ENCODE peak calls at places on chromosomes 2 and 18, in seven cellular contexts. One of them, this sample, is unnamed.

GRCh38 chr18:36735130-36735529 is 93.7 kb downstream of the TPGS2 start:
- DNase-seq in fibroblast of mammary gland: no peak
- DNase-seq in sigmoid colon: no peak
- DNase-seq in RPMI7951: no peak
- DNase-seq in EL: no peak
- DNase-seq in NCI-H748 treated with DMSO at 0.1 percent for 48 hours: no peak
- DNase-seq in B cell: no peak
- DNase-seq in this sample: peak

GRCh38 chr2:12052771-12053170 is 306.3 kb downstream of the LPIN1 start:
- DNase-seq in B cell: no peak
- DNase-seq in EL: no peak
- DNase-seq in sigmoid colon: no peak
- DNase-seq in RPMI7951: no peak
- DNase-seq in NCI-H748 treated with DMSO at 0.1 percent for 48 hours: no peak
- DNase-seq in fibroblast of mammary gland: no peak
- DNase-seq in this sample: no peak

GRCh38 chr18:39698436-39698835 is 2132.8 kb upstream of the CELF4 start:
- DNase-seq in EL: no peak
- DNase-seq in NCI-H748 treated with DMSO at 0.1 percent for 48 hours: no peak
- DNase-seq in RPMI7951: no peak
- DNase-seq in B cell: no peak
- DNase-seq in sigmoid colon: no peak
- DNase-seq in fibroblast of mammary gland: peak
- DNase-seq in this sample: no peak

GRCh38 chr2:106982350-106982749 is 96.4 kb upstream of the ST6GAL2 start:
- DNase-seq in sigmoid colon: no peak
- DNase-seq in RPMI7951: no peak
- DNase-seq in fibroblast of mammary gland: peak
- DNase-seq in NCI-H748 treated with DMSO at 0.1 percent for 48 hours: no peak
- DNase-seq in B cell: no peak
- DNase-seq in EL: peak
- DNase-seq in this sample: no peak

GRCh38 chr2:31137211-31138036 is 816 bp downstream of the GALNT14 start:
- DNase-seq in NCI-H748 treated with DMSO at 0.1 percent for 48 hours: no peak
- DNase-seq in EL: peak
- DNase-seq in B cell: peak
- DNase-seq in sigmoid colon: no peak
- DNase-seq in RPMI7951: peak
- DNase-seq in fibroblast of mammary gland: peak
- DNase-seq in this sample: peak

GRCh38 chr2:127061377-127062273 is 45.3 kb downstream of the BIN1 start:
- DNase-seq in EL: peak
- DNase-seq in fibroblast of mammary gland: no peak
- DNase-seq in RPMI7951: peak
- DNase-seq in B cell: no peak
- DNase-seq in sigmoid colon: no peak
- DNase-seq in NCI-H748 treated with DMSO at 0.1 percent for 48 hours: no peak
- DNase-seq in this sample: no peak

GRCh38 chr18:35694803-35695202 is 113.3 kb downstream of the GALNT1 start:
- DNase-seq in RPMI7951: no peak
- DNase-seq in EL: no peak
- DNase-seq in fibroblast of mammary gland: no peak
- DNase-seq in sigmoid colon: no peak
- DNase-seq in NCI-H748 treated with DMSO at 0.1 percent for 48 hours: no peak
- DNase-seq in B cell: no peak
- DNase-seq in this sample: no peak

GRCh38 chr2:182240862-182241371 is 185.9 kb downstream of the PDE1A start:
- DNase-seq in NCI-H748 treated with DMSO at 0.1 percent for 48 hours: peak
- DNase-seq in B cell: peak
- DNase-seq in EL: peak
- DNase-seq in fibroblast of mammary gland: peak
- DNase-seq in sigmoid colon: peak
- DNase-seq in RPMI7951: peak
- DNase-seq in this sample: peak

GRCh38 chr2:46471-47345 is at the start of gene FAM110C:
- DNase-seq in fibroblast of mammary gland: peak
- DNase-seq in EL: no peak
- DNase-seq in RPMI7951: peak
- DNase-seq in NCI-H748 treated with DMSO at 0.1 percent for 48 hours: no peak
- DNase-seq in B cell: peak
- DNase-seq in sigmoid colon: no peak
- DNase-seq in this sample: no peak

GRCh38 chr2:164438490-164439205 is 182.6 kb downstream of the GRB14 start:
- DNase-seq in NCI-H748 treated with DMSO at 0.1 percent for 48 hours: no peak
- DNase-seq in B cell: no peak
- DNase-seq in RPMI7951: no peak
- DNase-seq in sigmoid colon: no peak
- DNase-seq in EL: no peak
- DNase-seq in fibroblast of mammary gland: no peak
- DNase-seq in this sample: no peak

GRCh38 chr2:197804758-197805597 is 585 bp downstream of the PLCL1 start:
- DNase-seq in EL: peak
- DNase-seq in fibroblast of mammary gland: no peak
- DNase-seq in NCI-H748 treated with DMSO at 0.1 percent for 48 hours: no peak
- DNase-seq in B cell: peak
- DNase-seq in sigmoid colon: peak
- DNase-seq in RPMI7951: peak
- DNase-seq in this sample: peak

GRCh38 chr2:165109915-165110314 is 93.9 kb downstream of the SCN3A start:
- DNase-seq in NCI-H748 treated with DMSO at 0.1 percent for 48 hours: no peak
- DNase-seq in EL: no peak
- DNase-seq in fibroblast of mammary gland: no peak
- DNase-seq in B cell: no peak
- DNase-seq in RPMI7951: no peak
- DNase-seq in sigmoid colon: no peak
- DNase-seq in this sample: no peak

GRCh38 chr2:84306361-84306760 is 152.7 kb downstream of the SUCLG1 start:
- DNase-seq in B cell: no peak
- DNase-seq in fibroblast of mammary gland: no peak
- DNase-seq in sigmoid colon: no peak
- DNase-seq in RPMI7951: no peak
- DNase-seq in EL: no peak
- DNase-seq in NCI-H748 treated with DMSO at 0.1 percent for 48 hours: no peak
- DNase-seq in this sample: peak

GRCh38 chr2:75998451-75998850 is 287.7 kb upstream of the GCFC2 start:
- DNase-seq in RPMI7951: no peak
- DNase-seq in NCI-H748 treated with DMSO at 0.1 percent for 48 hours: no peak
- DNase-seq in B cell: no peak
- DNase-seq in fibroblast of mammary gland: no peak
- DNase-seq in EL: no peak
- DNase-seq in sigmoid colon: no peak
- DNase-seq in this sample: no peak

GRCh38 chr18:8889479-8889878 is 184.1 kb downstream of the MTCL1 start:
- DNase-seq in NCI-H748 treated with DMSO at 0.1 percent for 48 hours: no peak
- DNase-seq in B cell: no peak
- DNase-seq in RPMI7951: peak
- DNase-seq in sigmoid colon: no peak
- DNase-seq in fibroblast of mammary gland: no peak
- DNase-seq in EL: no peak
- DNase-seq in this sample: no peak

GRCh38 chr2:106572541-106573148 is 85.5 kb downstream of the CD8B2 start:
- DNase-seq in RPMI7951: peak
- DNase-seq in fibroblast of mammary gland: peak
- DNase-seq in sigmoid colon: no peak
- DNase-seq in NCI-H748 treated with DMSO at 0.1 percent for 48 hours: no peak
- DNase-seq in B cell: peak
- DNase-seq in EL: peak
- DNase-seq in this sample: no peak

This sample was measured in OCI-LY7.